ENCODE peak calls at places on chromosomes 1 and 21, in four cellular contexts. J, U, M and O are unnamed samples.

GRCh38 chr1:7516341-7516740 is 254.8 kb upstream of the VAMP3 start:
- DNase-seq in J (no peak), U (no peak), M (no peak), O (no peak)

GRCh38 chr1:204837440-204838084 is 33.1 kb upstream of the NFASC start:
- DNase-seq in J (no peak), U (no peak), M (no peak), O (no peak)

GRCh38 chr1:155242805-155243358 is 12.4 kb downstream of the ENTREP3 start:
- DNase-seq in J (no peak), U (no peak), M (no peak), O (no peak)

GRCh38 chr21:44895859-44896258 is 22.4 kb upstream of the PTTG1IP start:
- DNase-seq in J (peak; percentile 68), U (no peak), M (no peak), O (no peak)

GRCh38 chr21:20013851-20014250 is 984.4 kb upstream of the NCAM2 start:
- DNase-seq in J (no peak), U (no peak), M (no peak), O (no peak)

GRCh38 chr1:215056584-215056983 is 26.0 kb upstream of the KCNK2 start:
- DNase-seq in J (no peak), U (no peak), M (no peak), O (no peak)

GRCh38 chr21:43733529-43734071 is 14.7 kb downstream of the PDXK start:
- DNase-seq in J (no peak), U (no peak), M (peak; percentile 25), O (peak; percentile 73)

GRCh38 chr1:20373764-20374163 is 83.1 kb downstream of the VWA5B1 start:
- DNase-seq in J (no peak), U (no peak), M (no peak), O (no peak)

GRCh38 chr1:22428672-22429071 is 23.0 kb upstream of the ZBTB40 start:
- DNase-seq in J (no peak), U (no peak), M (no peak), O (no peak)

GRCh38 chr1:71049951-71050598 is 2.5 kb upstream of the PTGER3 start:
- DNase-seq in J (no peak), U (no peak), M (no peak), O (no peak)

GRCh38 chr1:30737357-30738039 is 14.1 kb upstream of the MATN1 start:
- DNase-seq in J (peak; percentile 51), U (no peak), M (no peak), O (no peak)

GRCh38 chr1:60998786-60999185 is 83.6 kb upstream of the NFIA start:
- DNase-seq in J (no peak), U (no peak), M (no peak), O (no peak)

GRCh38 chr1:199310701-199311100 is 671.9 kb downstream of the PTPRC start:
- DNase-seq in J (no peak), U (no peak), M (no peak), O (no peak)

GRCh38 chr1:155591770-155592169 is 18.2 kb upstream of the MSTO1 start:
- DNase-seq in J (no peak), U (no peak), M (no peak), O (no peak)

GRCh38 chr1:19328486-19328885 is 16.4 kb downstream of the SLC66A1 start:
- DNase-seq in J (no peak), U (no peak), M (no peak), O (no peak)

GRCh38 chr1:198749279-198749678 is 110.4 kb downstream of the PTPRC start:
- DNase-seq in J (no peak), U (no peak), M (no peak), O (no peak)

GRCh38 chr1:34597877-34598514 is 156.9 kb upstream of the GJB5 start:
- DNase-seq in J (peak; percentile 81), U (peak; percentile 63), M (peak; percentile 12), O (peak; percentile 88)

GRCh38 chr1:18907021-18907913 is 4.9 kb upstream of the ALDH4A1 start:
- DNase-seq in J (no peak), U (peak; percentile 48), M (peak; percentile 38), O (peak; percentile 77)

GRCh38 chr1:185528084-185528656 is 206.0 kb upstream of the HMCN1 start:
- DNase-seq in J (no peak), U (no peak), M (no peak), O (no peak)

GRCh38 chr1:101236546-101237228 is at the start of gene S1PR1:
- DNase-seq in J (peak; percentile 93), U (peak; percentile 67), M (peak; percentile 63), O (peak; percentile 83)

GRCh38 chr1:69167876-69168275 is 399.8 kb upstream of the LRRC7 start:
- DNase-seq in J (no peak), U (no peak), M (no peak), O (no peak)